ENCODE peak calls at places on chromosomes 4 and X, in four cellular contexts. T is stimulated activated effector memory CD8-positive, alpha-beta T cell treated with anti-CD3 and anti-CD28 coated beads, Interleukin-12 subunit alpha, Interleukin-12 subunit beta, amount 100 ng/mL, for 72 hours; J is aorta; S is left cardiac atrium. X is an unnamed sample.

GRCh38 chrX:106481341-106481740 is 130.4 kb upstream of the RADX start:
- ATAC-seq in T (no peak), J (peak; percentile 69), S (peak; percentile 71), X (peak; percentile 49)

GRCh38 chr4:76726141-76726540 is 171.8 kb downstream of the SOWAHB start:
- ATAC-seq in T (no peak), J (no peak), S (no peak), X (no peak)

GRCh38 chr4:128560754-128561495 is 248.6 kb upstream of the JADE1 start:
- ATAC-seq in T (no peak), J (no peak), S (no peak), X (no peak)

GRCh38 chr4:39357002-39357401 is 9.2 kb downstream of the RFC1 start:
- ATAC-seq in T (no peak), J (no peak), S (no peak), X (no peak)

GRCh38 chrX:108018659-108019381 is 26.0 kb upstream of the VSIG1 start:
- ATAC-seq in T (peak; percentile 85), J (peak; percentile 15), S (peak; percentile 50), X (no peak)

GRCh38 chrX:9902651-9903050 is 64.5 kb upstream of the CLDN34 start:
- ATAC-seq in T (no peak), J (no peak), S (no peak), X (no peak)

GRCh38 chr4:81290818-81291217 is 75.8 kb upstream of the PRKG2 start:
- ATAC-seq in T (no peak), J (no peak), S (no peak), X (no peak)

GRCh38 chr4:39931441-39931901 is 46.2 kb downstream of the PDS5A start:
- ATAC-seq in T (peak; percentile 93), J (no peak), S (no peak), X (no peak)

GRCh38 chrX:69253821-69254220 is 88.6 kb upstream of the PJA1 start:
- ATAC-seq in T (no peak), J (no peak), S (no peak), X (no peak)

GRCh38 chr4:85423414-85423813 is 51.5 kb upstream of the ARHGAP24 start:
- ATAC-seq in T (no peak), J (no peak), S (no peak), X (no peak)

GRCh38 chrX:70762285-70762684 is 146.2 kb downstream of the TEX11 start:
- ATAC-seq in T (no peak), J (no peak), S (no peak), X (no peak)

GRCh38 chrX:13077168-13077567 is 32.7 kb upstream of the FAM9C start:
- ATAC-seq in T (peak; percentile 69), J (no peak), S (no peak), X (peak; percentile 56)

X was measured in gastroesophageal sphincter.